ENCODE peak calls at places on chromosome 18, in eight cellular contexts. Y is right atrium auricular region, O is pancreas, G is IMR-90, M is tibial artery, H is heart left ventricle, E is left ventricle myocardium inferior, A is ovary. R is an unnamed sample.

GRCh38 chr18:55416791-55417190 is 171.2 kb downstream of the TCF4 start:
- DNase-seq in Y (no peak), G (no peak), O (no peak), H (no peak), M (no peak), E (no peak), A (no peak), R (no peak)

GRCh38 chr18:68839701-68840100 is 41.8 kb downstream of the CCDC102B start:
- DNase-seq in E (no peak), H (no peak), G (no peak), M (no peak), A (no peak), O (no peak), Y (no peak), R (no peak)

GRCh38 chr18:6920099-6920955 is 190.8 kb downstream of the ARHGAP28 start:
- DNase-seq in O (peak; percentile 45), A (peak; percentile 48), G (peak; percentile 68), Y (no peak), E (no peak), M (peak; percentile 47), H (no peak), R (no peak)

GRCh38 chr18:7388752-7389151 is 157.9 kb downstream of the LRRC30 start:
- DNase-seq in E (no peak), A (no peak), H (no peak), O (no peak), M (no peak), Y (peak; percentile 30), G (no peak), R (no peak)

GRCh38 chr18:46215902-46216723 is 111.9 kb downstream of the HAUS1 start:
- DNase-seq in A (no peak), O (no peak), E (no peak), G (no peak), H (peak; percentile 29), Y (no peak), M (no peak), R (no peak)

GRCh38 chr18:6961331-6961730 is 156.3 kb downstream of the LAMA1 start:
- DNase-seq in H (no peak), Y (no peak), G (no peak), E (no peak), M (no peak), O (no peak), A (no peak), R (no peak)

GRCh38 chr18:75358928-75359327 is 68.6 kb downstream of the SMIM21 start:
- DNase-seq in H (no peak), Y (no peak), G (no peak), A (no peak), O (no peak), M (no peak), E (no peak), R (no peak)

GRCh38 chr18:59874166-59874565 is 25.6 kb upstream of the PMAIP1 start:
- DNase-seq in G (peak; percentile 96), E (no peak), M (no peak), O (no peak), Y (no peak), H (no peak), A (no peak), R (no peak)

GRCh38 chr18:3418083-3418482 is 31.9 kb upstream of the TGIF1 start:
- DNase-seq in E (no peak), H (no peak), A (no peak), G (no peak), Y (no peak), O (no peak), M (no peak), R (no peak)

GRCh38 chr18:26159353-26159752 is 25.7 kb downstream of the PSMA8 start:
- DNase-seq in G (no peak), A (no peak), E (no peak), M (no peak), H (no peak), Y (no peak), O (no peak), R (no peak)

GRCh38 chr18:7812431-7813063 is 245.4 kb downstream of the PTPRM start:
- DNase-seq in E (no peak), A (no peak), M (no peak), H (no peak), G (peak; percentile 73), O (no peak), Y (no peak), R (no peak)

GRCh38 chr18:69387181-69387580 is 13.5 kb upstream of the DOK6 start:
- DNase-seq in H (no peak), G (no peak), M (no peak), A (no peak), Y (no peak), E (no peak), O (no peak), R (no peak)

GRCh38 chr18:31574359-31574758 is 17.3 kb upstream of the TTR start:
- DNase-seq in M (no peak), O (no peak), E (no peak), Y (no peak), A (no peak), G (no peak), H (no peak), R (no peak)

GRCh38 chr18:2657043-2657512 is 1.6 kb downstream of the SMCHD1 start:
- DNase-seq in Y (no peak), H (no peak), G (no peak), A (no peak), E (no peak), O (no peak), M (no peak), R (no peak)

GRCh38 chr18:29779096-29779495 is 1263.4 kb downstream of the DSC3 start:
- DNase-seq in M (no peak), O (no peak), Y (no peak), H (no peak), E (no peak), G (peak; percentile 2), A (no peak), R (no peak)
- H3K27ac ChIP-seq in M (no peak overlapping the region), O (no peak overlapping the region), Y (no peak overlapping the region), H (no peak overlapping the region), E (no peak overlapping the region), G (no peak overlapping the region), A (no peak overlapping the region), R (no peak overlapping the region)

GRCh38 chr18:77140030-77140429 is 7.4 kb upstream of the MBP start:
- DNase-seq in O (no peak), H (no peak), G (no peak), M (no peak), A (no peak), Y (no peak), E (no peak), R (no peak)

GRCh38 chr18:77139619-77140018 is 7.0 kb upstream of the MBP start:
- DNase-seq in H (no peak), A (no peak), Y (no peak), O (no peak), G (no peak), E (no peak), M (no peak), R (no peak)

GRCh38 chr18:77143196-77143595 is 10.6 kb upstream of the MBP start:
- DNase-seq in O (no peak), M (no peak), H (no peak), Y (no peak), A (no peak), E (no peak), G (no peak), R (no peak)

GRCh38 chr18:77140439-77141109 is 8.0 kb upstream of the MBP start:
- DNase-seq in O (no peak), A (no peak), Y (peak; percentile 83), M (peak; percentile 58), E (peak; percentile 53), H (no peak), G (no peak), R (no peak)

DNA sequence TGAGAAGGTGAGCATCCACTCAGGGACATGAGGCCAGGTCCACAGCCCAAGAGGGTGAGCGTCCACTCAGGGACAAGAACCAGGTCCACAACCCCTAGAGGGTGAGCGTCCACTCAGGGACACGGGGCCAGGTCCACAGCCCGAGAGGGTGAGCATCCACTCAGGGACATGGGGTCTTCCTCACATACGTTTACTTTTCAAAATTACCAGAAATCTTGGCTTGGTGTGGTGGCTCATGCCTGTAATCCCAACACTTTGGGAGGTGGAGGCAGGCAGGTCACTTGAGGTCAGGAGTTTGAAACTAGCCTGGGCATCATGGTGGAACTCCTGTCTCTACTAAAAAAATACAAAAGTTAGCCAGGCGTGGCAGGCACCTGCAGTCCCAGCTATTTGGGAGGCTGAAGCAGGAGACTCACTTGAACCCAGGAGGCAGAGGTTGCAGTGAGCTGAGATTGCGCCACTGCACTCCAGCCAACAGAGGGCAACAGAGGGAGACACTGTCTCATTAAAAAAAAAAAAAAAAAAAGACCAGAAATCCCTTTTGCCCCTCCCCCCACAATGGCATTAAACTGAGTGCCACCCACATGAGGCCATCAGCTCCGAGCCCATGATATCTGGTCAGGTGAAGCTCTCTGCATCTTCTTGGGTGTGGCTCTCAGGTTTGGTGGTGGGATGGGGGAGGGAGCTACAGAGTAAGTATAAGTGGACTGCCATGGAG is 9.0 kb upstream of the MBP start:
- DNase-seq in E (no peak), G (no peak), O (no peak), Y (no peak), M (no peak), A (no peak), H (no peak), R (no peak)
- TF ChIP-seq CTCF in E (peak; percentile 27), G (peak; percentile 1), O (no peak), Y (no peak), M (no peak), A (no peak), H (no peak), R (no peak)

DNA sequence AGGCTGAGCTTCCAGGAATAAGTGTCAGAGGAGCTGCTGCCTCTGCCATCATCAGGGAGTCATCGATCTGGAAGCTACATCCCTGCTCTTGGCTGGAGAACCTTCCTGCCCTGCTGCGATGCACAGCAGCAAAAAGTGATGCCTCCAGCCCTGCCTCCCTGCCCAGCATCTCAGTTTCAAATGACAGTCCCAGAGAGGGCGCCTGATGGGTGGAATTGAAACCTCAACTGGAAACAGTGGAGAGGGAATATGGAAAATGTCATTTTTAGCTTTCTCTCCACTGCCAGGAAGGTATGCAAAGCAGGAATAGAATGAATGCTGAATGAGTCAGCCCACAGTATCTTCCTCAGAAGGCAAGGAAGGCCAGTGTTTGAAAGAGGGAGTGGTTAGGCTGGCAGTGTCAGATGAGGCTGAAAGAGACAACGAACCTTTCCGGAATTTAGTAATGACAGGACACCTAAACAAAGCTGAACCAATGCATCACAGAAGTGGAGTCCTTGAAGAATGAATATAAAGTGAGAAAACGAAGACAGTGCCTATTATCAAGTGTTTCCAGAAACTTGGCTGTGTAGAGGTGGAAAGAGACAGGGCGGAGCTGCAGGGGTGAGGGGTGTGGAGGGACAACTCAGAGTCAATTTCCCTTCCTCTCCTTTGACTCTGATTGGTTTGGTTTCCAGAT is 153.9 kb upstream of the NDUFV2 start:
- DNase-seq in E (no peak), H (no peak), M (no peak), O (no peak), A (no peak), Y (no peak), G (peak; percentile 93), R (no peak)
- H3K4me3 ChIP-seq in E (no peak overlapping the region), H (no peak overlapping the region), M (no peak overlapping the region), O (no peak overlapping the region), A (no peak overlapping the region), Y (no peak overlapping the region), G (no peak overlapping the region), R (peak overlapping the region; percentile 12)

DNA sequence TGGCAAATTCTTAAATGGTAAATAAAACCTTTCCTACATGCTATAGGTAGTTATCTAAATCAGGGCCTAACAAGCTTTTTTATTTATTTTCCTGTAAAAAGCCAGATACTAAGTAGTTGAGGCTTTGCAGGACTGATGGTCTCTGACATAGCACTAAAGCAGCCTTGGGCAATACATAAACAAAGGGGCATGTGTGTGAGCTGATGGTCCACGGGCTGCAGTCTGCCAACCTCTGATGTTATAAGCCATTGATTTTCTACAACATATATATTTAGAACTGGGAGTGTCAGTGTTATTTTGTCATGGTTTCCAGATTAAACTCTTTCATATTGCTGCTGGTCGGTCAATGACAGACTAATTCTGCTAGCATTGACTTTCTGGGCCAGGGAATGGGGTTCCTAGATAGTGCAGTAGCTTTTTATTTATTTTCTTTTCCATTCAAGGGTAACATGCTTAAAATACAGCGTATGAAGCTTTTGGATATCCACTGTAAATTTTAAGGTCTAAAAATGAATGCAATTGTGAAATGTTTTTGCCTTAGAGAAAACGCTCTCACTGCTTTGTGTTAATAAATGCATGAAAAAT is 134.0 kb downstream of the NEDD4L start:
- DNase-seq in H (no peak), O (no peak), M (no peak), E (no peak), A (no peak), Y (no peak), G (no peak), R (no peak)
- H3K27ac ChIP-seq in H (no peak overlapping the region), O (no peak overlapping the region), M (no peak overlapping the region), E (no peak overlapping the region), A (no peak overlapping the region), Y (no peak overlapping the region), G (no peak overlapping the region), R (no peak overlapping the region)

R was measured in esophagus squamous epithelium.